ENCODE peak calls at places on chromosomes 12 and 14, in four cellular contexts. G is AG10803, Q is GM10248, I is memory B cell. K is an unnamed sample.

GRCh38 chr12:39431797-39432196 is 11.1 kb downstream of the KIF21A start:
- DNase-seq in Q (no peak), G (no peak), I (no peak), K (no peak)

GRCh38 chr12:105084251-105085250 is at the start of gene ALDH1L2:
- DNase-seq in I (peak; percentile 28), Q (peak; percentile 76), G (peak; percentile 95), K (peak; percentile 97)

GRCh38 chr12:108596854-108597558 is 878 bp downstream of the TMEM119 start:
- DNase-seq in I (no peak), G (no peak), Q (no peak), K (peak; percentile 42)

GRCh38 chr14:74552623-74553022 is 59.1 kb downstream of the ISCA2 start:
- DNase-seq in Q (no peak), G (peak; percentile 90), I (no peak), K (peak; percentile 82)

GRCh38 chr12:65886996-65887395 is 62.7 kb downstream of the HMGA2 start:
- DNase-seq in Q (no peak), I (no peak), G (peak; percentile 25), K (peak; percentile 43)

GRCh38 chr14:77406718-77407117 is 16.6 kb downstream of the NOXRED1 start:
- DNase-seq in I (no peak), Q (no peak), G (no peak), K (no peak)

GRCh38 chr12:40063424-40063823 is 42.5 kb downstream of the SLC2A13 start:
- DNase-seq in I (no peak), Q (no peak), G (peak; percentile 64), K (peak; percentile 74)

GRCh38 chr12:132083731-132084641 is 60.1 kb downstream of the DDX51 start:
- DNase-seq in I (peak; percentile 86), Q (peak; percentile 100), G (peak; percentile 83), K (peak; percentile 97)

GRCh38 chr12:68440068-68440581 is 108.0 kb upstream of the MDM1 start:
- DNase-seq in G (peak; percentile 57), I (no peak), Q (no peak), K (peak; percentile 65)

GRCh38 chr12:87086118-87086891 is 830.1 kb upstream of the MGAT4C start:
- DNase-seq in G (no peak), I (no peak), Q (no peak), K (peak; percentile 21)

GRCh38 chr12:112418248-112418595 is 525 bp upstream of the PTPN11 start:
- DNase-seq in I (no peak), Q (no peak), G (no peak), K (peak; percentile 41)

GRCh38 chr12:60489071-60489470 is 893.2 kb downstream of the SLC16A7 start:
- DNase-seq in Q (no peak), I (no peak), G (peak; percentile 4), K (peak; percentile 54)

GRCh38 chr12:70028515-70028914 is 203.5 kb downstream of the MYRFL start:
- DNase-seq in I (no peak), Q (no peak), G (no peak), K (no peak)

GRCh38 chr14:81234268-81234667 is 13.5 kb upstream of the GTF2A1 start:
- DNase-seq in Q (no peak), I (no peak), G (no peak), K (no peak)

GRCh38 chr14:77459072-77459723 is 1.3 kb downstream of the AHSA1 start:
- DNase-seq in I (peak; percentile 42), Q (peak; percentile 55), G (peak; percentile 72), K (peak; percentile 85)

GRCh38 chr12:71665109-71665476 is 992 bp downstream of the THAP2 start:
- DNase-seq in G (no peak), I (no peak), Q (no peak), K (no peak)

K was measured in GM23248.